ENCODE peak calls at places on chromosomes 6 and 20, in five cellular contexts. J is glutamatergic neuron, O is nephron progenitor cell, E is mammary epithelial cell, F is GM06990. M is an unnamed sample.

GRCh38 chr20:51906694-51907093 is 104.4 kb upstream of the SALL4 start:
- DNase-seq in J (no peak), O (no peak), E (no peak), F (no peak), M (no peak)

GRCh38 chr6:33677153-33677660 is 34.3 kb downstream of the UQCC2 start:
- DNase-seq in J (no peak), O (no peak), E (no peak), F (no peak), M (no peak)

GRCh38 chr6:170148709-170149470 is 142.0 kb downstream of the DLL1 start:
- DNase-seq in J (no peak), O (no peak), E (no peak), F (no peak), M (peak)

GRCh38 chr20:19992996-19993908 is 23.9 kb upstream of the NAA20 start:
- DNase-seq in J (no peak), O (no peak), E (peak), F (no peak), M (peak)

GRCh38 chr6:35360349-35361138 is 18.2 kb downstream of the PPARD start:
- DNase-seq in J (no peak), O (no peak), E (peak), F (no peak), M (peak)

GRCh38 chr6:45763281-45763680 is 252.4 kb downstream of the CLIC5 start:
- DNase-seq in J (no peak), O (no peak), E (no peak), F (no peak), M (no peak)

GRCh38 chr20:60206259-60206658 is 248.0 kb downstream of the CDH26 start:
- DNase-seq in J (peak), O (peak), E (peak), F (no peak), M (peak)

GRCh38 chr6:86251106-86251505 is 608.4 kb upstream of the SYNCRIP start:
- DNase-seq in J (no peak), O (no peak), E (no peak), F (no peak), M (no peak)

GRCh38 chr6:148193063-148193680 is 149.5 kb upstream of the SASH1 start:
- DNase-seq in J (no peak), O (no peak), E (peak), F (no peak), M (no peak)

GRCh38 chr6:29488874-29489273 is 1.1 kb upstream of the MAS1L start:
- DNase-seq in J (no peak), O (no peak), E (no peak), F (no peak), M (no peak)

GRCh38 chr6:140071115-140071514 is 696.7 kb upstream of the CITED2 start:
- DNase-seq in J (no peak), O (no peak), E (peak), F (no peak), M (no peak)

GRCh38 chr6:167093922-167094432 is 28.9 kb upstream of the CCR6 start:
- DNase-seq in J (no peak), O (no peak), E (no peak), F (peak), M (peak)

GRCh38 chr6:105330913-105331312 is 72.0 kb downstream of the PREP start:
- DNase-seq in J (no peak), O (no peak), E (no peak), F (no peak), M (no peak)

GRCh38 chr20:39524371-39524911 is 562.3 kb downstream of the DHX35 start:
- DNase-seq in J (no peak), O (no peak), E (peak), F (no peak), M (no peak)

GRCh38 chr6:13368716-13369115 is 40.4 kb upstream of the TBC1D7 start:
- DNase-seq in J (no peak), O (no peak), E (peak), F (no peak), M (no peak)

GRCh38 chr20:17785007-17785406 is 85.2 kb downstream of the BANF2 start:
- DNase-seq in J (no peak), O (no peak), E (no peak), F (no peak), M (no peak)

GRCh38 chr6:156618600-156619205 is 158.5 kb upstream of the ARID1B start:
- DNase-seq in J (peak), O (peak), E (no peak), F (no peak), M (peak)

GRCh38 chr6:6751197-6751596 is 162.7 kb downstream of the LY86 start:
- DNase-seq in J (no peak), O (no peak), E (no peak), F (no peak), M (no peak)

DNA sequence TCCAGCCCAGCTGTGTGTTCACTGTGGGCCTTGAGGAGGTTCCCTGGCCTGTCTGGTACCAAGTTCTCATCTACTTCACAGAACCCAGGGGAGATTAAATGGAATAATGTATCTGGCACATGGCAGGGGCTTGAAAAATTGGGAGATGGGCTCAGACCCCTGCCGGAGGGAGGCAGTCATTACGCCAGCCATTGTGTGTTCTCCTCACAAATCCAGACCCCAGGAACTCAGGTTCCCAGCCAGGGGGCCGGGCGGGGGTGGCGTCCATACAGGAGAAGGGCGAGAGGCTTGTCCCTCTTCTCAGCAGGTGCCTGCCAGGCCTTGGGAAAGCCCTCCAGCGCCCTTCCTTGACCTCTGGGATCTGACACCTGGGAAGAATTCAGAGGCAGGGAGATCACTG is 8.1 kb downstream of the NOL4L start:
- DNase-seq in J (no peak), O (no peak), E (no peak), F (no peak), M (peak)
- TF ChIP-seq CTCF in J (peak), O (peak), E (no peak), F (no peak), M (peak)

GRCh38 chr20:57509665-57510237 is 15.2 kb downstream of the CTCFL start:
- DNase-seq in J (no peak), O (peak), E (peak), F (no peak), M (peak)
- TF ChIP-seq CTCF in J (no peak), O (peak), E (peak), F (peak), M (peak)

GRCh38 chr6:10747251-10747972 is at the start of gene TMEM14B:
- DNase-seq in J (peak), O (peak), E (peak), F (peak), M (peak)
- TF ChIP-seq CTCF in J (no peak), O (no peak), E (no peak), F (no peak), M (no peak)

DNA sequence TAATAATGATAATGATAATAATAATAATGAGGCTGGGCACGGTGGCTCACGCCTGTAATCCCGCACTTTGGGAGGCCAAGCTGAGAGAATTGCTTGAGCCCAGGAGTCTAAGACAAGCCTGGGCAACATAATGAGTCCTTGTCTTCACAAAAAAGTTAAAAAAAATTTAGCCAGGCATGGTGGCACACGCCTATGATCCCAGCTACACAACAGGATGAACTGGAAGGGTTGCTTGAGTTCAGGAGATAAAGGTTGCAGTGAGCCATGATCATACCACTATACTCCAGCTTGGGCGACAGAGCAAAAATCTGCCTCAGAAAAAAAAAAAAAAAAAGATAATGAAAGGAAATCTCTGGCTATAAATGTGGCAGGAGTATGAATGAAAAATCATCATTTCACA is 213.4 kb downstream of the HIVEP2 start:
- DNase-seq in J (no peak), O (no peak), E (peak), F (no peak), M (no peak)
- TF ChIP-seq CTCF in J (no peak), O (no peak), E (no peak), F (no peak), M (no peak)

DNA sequence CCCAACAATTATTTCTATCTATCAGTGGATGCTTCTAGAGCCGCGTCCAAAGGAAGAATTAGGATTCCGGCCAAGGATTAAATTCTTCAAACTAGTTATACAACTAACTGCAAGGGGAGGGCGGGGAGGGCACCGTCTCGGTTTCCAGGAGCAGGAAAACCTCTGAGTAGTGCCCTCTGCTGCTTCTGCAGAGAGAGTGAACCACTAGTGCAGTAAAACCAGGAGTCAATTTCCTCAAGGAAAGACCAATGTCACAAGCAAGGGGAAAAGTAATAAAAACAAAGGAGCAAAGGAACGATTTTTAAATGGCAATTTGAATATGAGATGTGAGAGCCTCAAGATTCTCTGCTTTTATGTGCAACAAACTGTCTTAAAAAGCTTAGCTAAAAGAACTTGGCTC is 16.5 kb upstream of the UBE2J1 start:
- DNase-seq in J (no peak), O (peak), E (peak), F (no peak), M (peak)
- TF ChIP-seq CTCF in J (no peak), O (peak), E (peak), F (peak), M (peak)

GRCh38 chr6:69796081-69796626 is 656 bp downstream of the LMBRD1 start:
- DNase-seq in J (no peak), O (no peak), E (peak), F (no peak), M (peak)

GRCh38 chr6:69792292-69792691 is 4.5 kb downstream of the LMBRD1 start:
- DNase-seq in J (no peak), O (no peak), E (no peak), F (no peak), M (no peak)

GRCh38 chr6:69796627-69797390 is at the start of gene LMBRD1:
- DNase-seq in J (peak), O (peak), E (peak), F (peak), M (peak)

GRCh38 chr6:69791065-69791471 is 5.7 kb downstream of the LMBRD1 start:
- DNase-seq in J (no peak), O (no peak), E (peak), F (no peak), M (no peak)

DNA sequence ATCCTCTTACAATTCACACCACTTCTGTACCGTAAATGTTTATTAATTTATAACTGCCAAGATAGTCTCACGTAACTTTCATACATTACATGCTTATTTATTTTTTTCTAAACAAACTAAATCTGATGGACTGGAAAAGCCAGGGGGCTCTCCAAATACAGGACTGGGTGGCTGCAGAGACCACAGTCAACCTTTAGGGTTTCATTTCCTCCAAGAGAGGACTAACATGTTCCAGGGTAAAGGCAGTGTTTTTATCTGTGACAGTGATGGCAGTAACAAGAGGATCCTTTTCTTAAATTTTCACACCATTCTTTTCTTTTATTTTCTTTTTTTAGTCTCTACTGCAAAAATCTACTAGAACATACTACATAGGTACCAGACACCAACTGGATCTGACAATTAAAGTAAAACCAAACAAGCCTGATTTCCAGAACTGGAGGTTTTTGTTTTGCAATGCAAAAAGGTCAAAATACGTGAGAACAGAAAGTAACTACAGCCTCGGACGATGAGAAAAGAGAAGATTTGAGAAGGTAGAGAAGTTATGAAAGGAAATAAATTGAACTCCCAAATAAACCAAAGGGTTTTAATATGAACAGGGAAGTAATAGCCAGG is 1.2 kb downstream of the LMBRD1 start:
- DNase-seq in J (no peak), O (no peak), E (no peak), F (peak), M (no peak)
- TF ChIP-seq CTCF in J (no peak), O (no peak), E (no peak), F (peak), M (peak)

M was measured in endodermal cell.